ENCODE peak calls at places on chromosome 3, in eight cellular contexts. One of them, this sample, is unnamed.

GRCh38 chr3:75001330-75001729 is 386.9 kb upstream of the CNTN3 start:
- DNase-seq in heart right ventricle: no peak
- DNase-seq in mammary epithelial cell: peak; percentile 5
- DNase-seq in MCF 10A: peak; percentile 25
- DNase-seq in mesothelial cell of epicardium: no peak
- DNase-seq in retinal pigment epithelial cell: no peak
- DNase-seq in uterus: no peak
- DNase-seq in cardiac muscle cell: peak; percentile 6
- DNase-seq in this sample: no peak

GRCh38 chr3:87173776-87174175 is 53.3 kb upstream of the CHMP2B start:
- DNase-seq in mammary epithelial cell: no peak
- DNase-seq in uterus: no peak
- DNase-seq in MCF 10A: no peak
- DNase-seq in cardiac muscle cell: no peak
- DNase-seq in retinal pigment epithelial cell: no peak
- DNase-seq in mesothelial cell of epicardium: no peak
- DNase-seq in heart right ventricle: no peak
- DNase-seq in this sample: no peak

GRCh38 chr3:41265011-41265545 is 65.8 kb downstream of the CTNNB1 start:
- DNase-seq in heart right ventricle: no peak
- DNase-seq in retinal pigment epithelial cell: no peak
- DNase-seq in mesothelial cell of epicardium: no peak
- DNase-seq in mammary epithelial cell: no peak
- DNase-seq in uterus: no peak
- DNase-seq in MCF 10A: peak; percentile 70
- DNase-seq in cardiac muscle cell: no peak
- DNase-seq in this sample: no peak

GRCh38 chr3:32440481-32441350 is 49.1 kb downstream of the CMTM7 start:
- DNase-seq in mammary epithelial cell: peak; percentile 83
- DNase-seq in mesothelial cell of epicardium: no peak
- DNase-seq in MCF 10A: peak; percentile 52
- DNase-seq in heart right ventricle: no peak
- DNase-seq in uterus: no peak
- DNase-seq in retinal pigment epithelial cell: no peak
- DNase-seq in cardiac muscle cell: no peak
- DNase-seq in this sample: no peak

GRCh38 chr3:68878322-68878721 is 54.0 kb downstream of the TAFA4 start:
- DNase-seq in retinal pigment epithelial cell: peak; percentile 0
- DNase-seq in cardiac muscle cell: peak; percentile 28
- DNase-seq in mammary epithelial cell: no peak
- DNase-seq in MCF 10A: peak; percentile 36
- DNase-seq in mesothelial cell of epicardium: no peak
- DNase-seq in heart right ventricle: no peak
- DNase-seq in uterus: no peak
- DNase-seq in this sample: no peak

GRCh38 chr3:101144080-101144479 is 150.9 kb upstream of the ABI3BP start:
- DNase-seq in uterus: no peak
- DNase-seq in retinal pigment epithelial cell: no peak
- DNase-seq in heart right ventricle: no peak
- DNase-seq in cardiac muscle cell: no peak
- DNase-seq in mesothelial cell of epicardium: no peak
- DNase-seq in mammary epithelial cell: no peak
- DNase-seq in MCF 10A: no peak
- DNase-seq in this sample: no peak

GRCh38 chr3:114213262-114213668 is 24.1 kb downstream of the ZNF80 start:
- DNase-seq in MCF 10A: no peak
- DNase-seq in mammary epithelial cell: no peak
- DNase-seq in cardiac muscle cell: no peak
- DNase-seq in retinal pigment epithelial cell: no peak
- DNase-seq in uterus: no peak
- DNase-seq in heart right ventricle: no peak
- DNase-seq in mesothelial cell of epicardium: no peak
- DNase-seq in this sample: no peak

GRCh38 chr3:184773341-184774186 is 38.4 kb upstream of the VPS8 start:
- DNase-seq in heart right ventricle: peak; percentile 30
- DNase-seq in mammary epithelial cell: no peak
- DNase-seq in retinal pigment epithelial cell: no peak
- DNase-seq in MCF 10A: no peak
- DNase-seq in uterus: peak; percentile 47
- DNase-seq in mesothelial cell of epicardium: no peak
- DNase-seq in cardiac muscle cell: peak; percentile 81
- DNase-seq in this sample: no peak

GRCh38 chr3:106457278-106458210 is 588.7 kb upstream of the CBLB start:
- DNase-seq in heart right ventricle: peak; percentile 37
- DNase-seq in mammary epithelial cell: peak; percentile 88
- DNase-seq in uterus: no peak
- DNase-seq in cardiac muscle cell: no peak
- DNase-seq in MCF 10A: peak; percentile 97
- DNase-seq in retinal pigment epithelial cell: peak; percentile 12
- DNase-seq in mesothelial cell of epicardium: no peak
- DNase-seq in this sample: no peak

GRCh38 chr3:51977449-51978142 is 2.7 kb downstream of the ABHD14A start:
- DNase-seq in uterus: no peak
- DNase-seq in cardiac muscle cell: no peak
- DNase-seq in mesothelial cell of epicardium: no peak
- DNase-seq in MCF 10A: no peak
- DNase-seq in heart right ventricle: no peak
- DNase-seq in mammary epithelial cell: peak; percentile 64
- DNase-seq in retinal pigment epithelial cell: no peak
- DNase-seq in this sample: no peak

GRCh38 chr3:94137377-94137776 is 74.5 kb downstream of the NSUN3 start:
- DNase-seq in mammary epithelial cell: no peak
- DNase-seq in cardiac muscle cell: no peak
- DNase-seq in heart right ventricle: no peak
- DNase-seq in retinal pigment epithelial cell: no peak
- DNase-seq in uterus: no peak
- DNase-seq in MCF 10A: no peak
- DNase-seq in mesothelial cell of epicardium: no peak
- DNase-seq in this sample: no peak

GRCh38 chr3:102189564-102190339 is 245.1 kb upstream of the ZPLD1 start:
- DNase-seq in retinal pigment epithelial cell: no peak
- DNase-seq in mammary epithelial cell: peak; percentile 87
- DNase-seq in heart right ventricle: no peak
- DNase-seq in mesothelial cell of epicardium: no peak
- DNase-seq in cardiac muscle cell: no peak
- DNase-seq in uterus: no peak
- DNase-seq in MCF 10A: no peak
- DNase-seq in this sample: no peak

GRCh38 chr3:150408232-150409124 is at the start of gene TSC22D2:
- DNase-seq in uterus: peak; percentile 90
- DNase-seq in mammary epithelial cell: peak; percentile 93
- DNase-seq in heart right ventricle: peak; percentile 91
- DNase-seq in cardiac muscle cell: peak; percentile 96
- DNase-seq in retinal pigment epithelial cell: peak; percentile 72
- DNase-seq in mesothelial cell of epicardium: peak; percentile 95
- DNase-seq in MCF 10A: peak; percentile 76
- DNase-seq in this sample: peak; percentile 97

GRCh38 chr3:96813134-96813819 is 1.1 kb upstream of the EPHA6 start:
- DNase-seq in uterus: peak; percentile 29
- DNase-seq in cardiac muscle cell: peak; percentile 87
- DNase-seq in heart right ventricle: peak; percentile 50
- DNase-seq in MCF 10A: peak; percentile 84
- DNase-seq in mammary epithelial cell: peak; percentile 57
- DNase-seq in retinal pigment epithelial cell: peak; percentile 48
- DNase-seq in mesothelial cell of epicardium: peak; percentile 70
- DNase-seq in this sample: peak; percentile 91

GRCh38 chr3:136883967-136884720 is 22.1 kb downstream of the NCK1 start:
- DNase-seq in MCF 10A: no peak
- DNase-seq in mammary epithelial cell: no peak
- DNase-seq in retinal pigment epithelial cell: no peak
- DNase-seq in heart right ventricle: no peak
- DNase-seq in cardiac muscle cell: no peak
- DNase-seq in mesothelial cell of epicardium: no peak
- DNase-seq in uterus: no peak
- DNase-seq in this sample: no peak

GRCh38 chr3:112806903-112807302 is 39.8 kb downstream of the CD200R1L start:
- DNase-seq in heart right ventricle: no peak
- DNase-seq in MCF 10A: no peak
- DNase-seq in mesothelial cell of epicardium: no peak
- DNase-seq in mammary epithelial cell: no peak
- DNase-seq in uterus: no peak
- DNase-seq in retinal pigment epithelial cell: no peak
- DNase-seq in cardiac muscle cell: no peak
- DNase-seq in this sample: no peak

GRCh38 chr3:189446959-189447560 is 184.1 kb upstream of the TP63 start:
- DNase-seq in heart right ventricle: no peak
- DNase-seq in cardiac muscle cell: no peak
- DNase-seq in retinal pigment epithelial cell: no peak
- DNase-seq in mammary epithelial cell: no peak
- DNase-seq in mesothelial cell of epicardium: no peak
- DNase-seq in MCF 10A: no peak
- DNase-seq in uterus: no peak
- DNase-seq in this sample: no peak

GRCh38 chr3:39013289-39013688 is 38.5 kb downstream of the SCN11A start:
- DNase-seq in heart right ventricle: peak; percentile 14
- DNase-seq in uterus: no peak
- DNase-seq in retinal pigment epithelial cell: no peak
- DNase-seq in mammary epithelial cell: peak; percentile 55
- DNase-seq in cardiac muscle cell: no peak
- DNase-seq in MCF 10A: no peak
- DNase-seq in mesothelial cell of epicardium: no peak
- DNase-seq in this sample: no peak

GRCh38 chr3:31105011-31105410 is 210.6 kb upstream of the GADL1 start:
- DNase-seq in MCF 10A: no peak
- DNase-seq in cardiac muscle cell: no peak
- DNase-seq in heart right ventricle: no peak
- DNase-seq in mammary epithelial cell: peak; percentile 12
- DNase-seq in mesothelial cell of epicardium: no peak
- DNase-seq in uterus: no peak
- DNase-seq in retinal pigment epithelial cell: no peak
- DNase-seq in this sample: no peak

GRCh38 chr3:138441742-138442141 is 7.3 kb downstream of the ESYT3 start:
- DNase-seq in mammary epithelial cell: no peak
- DNase-seq in heart right ventricle: no peak
- DNase-seq in mesothelial cell of epicardium: no peak
- DNase-seq in MCF 10A: peak; percentile 58
- DNase-seq in cardiac muscle cell: no peak
- DNase-seq in uterus: no peak
- DNase-seq in retinal pigment epithelial cell: no peak
- DNase-seq in this sample: no peak

GRCh38 chr3:8052599-8053185 is 448.9 kb upstream of the LMCD1 start:
- DNase-seq in heart right ventricle: peak; percentile 44
- DNase-seq in uterus: no peak
- DNase-seq in mammary epithelial cell: no peak
- DNase-seq in retinal pigment epithelial cell: no peak
- DNase-seq in MCF 10A: no peak
- DNase-seq in mesothelial cell of epicardium: no peak
- DNase-seq in cardiac muscle cell: no peak
- DNase-seq in this sample: no peak

GRCh38 chr3:8953336-8953735 is 9.9 kb downstream of the RAD18 start:
- DNase-seq in heart right ventricle: no peak
- DNase-seq in mesothelial cell of epicardium: no peak
- DNase-seq in uterus: no peak
- DNase-seq in mammary epithelial cell: no peak
- DNase-seq in retinal pigment epithelial cell: no peak
- DNase-seq in MCF 10A: no peak
- DNase-seq in cardiac muscle cell: no peak
- DNase-seq in this sample: no peak

GRCh38 chr3:152892446-152892845 is 57.5 kb downstream of the P2RY1 start:
- DNase-seq in mesothelial cell of epicardium: no peak
- DNase-seq in cardiac muscle cell: no peak
- DNase-seq in mammary epithelial cell: no peak
- DNase-seq in uterus: no peak
- DNase-seq in MCF 10A: no peak
- DNase-seq in retinal pigment epithelial cell: no peak
- DNase-seq in heart right ventricle: no peak
- DNase-seq in this sample: no peak

GRCh38 chr3:62405117-62405516 is 31.8 kb upstream of the FEZF2 start:
- DNase-seq in heart right ventricle: no peak
- DNase-seq in mammary epithelial cell: no peak
- DNase-seq in MCF 10A: no peak
- DNase-seq in mesothelial cell of epicardium: no peak
- DNase-seq in cardiac muscle cell: no peak
- DNase-seq in uterus: no peak
- DNase-seq in retinal pigment epithelial cell: no peak
- DNase-seq in this sample: no peak

GRCh38 chr3:150090877-150091276 is 120.2 kb upstream of the PFN2 start:
- DNase-seq in mesothelial cell of epicardium: no peak
- DNase-seq in uterus: no peak
- DNase-seq in retinal pigment epithelial cell: no peak
- DNase-seq in heart right ventricle: no peak
- DNase-seq in MCF 10A: no peak
- DNase-seq in cardiac muscle cell: no peak
- DNase-seq in mammary epithelial cell: no peak
- DNase-seq in this sample: no peak

GRCh38 chr3:172084871-172085556 is 45.6 kb downstream of the FNDC3B start:
- DNase-seq in heart right ventricle: no peak
- DNase-seq in retinal pigment epithelial cell: no peak
- DNase-seq in cardiac muscle cell: no peak
- DNase-seq in MCF 10A: no peak
- DNase-seq in uterus: no peak
- DNase-seq in mammary epithelial cell: no peak
- DNase-seq in mesothelial cell of epicardium: no peak
- DNase-seq in this sample: no peak
- TF ChIP-seq CTCF in heart right ventricle: no peak
- TF ChIP-seq CTCF in retinal pigment epithelial cell: no peak
- TF ChIP-seq CTCF in cardiac muscle cell: no peak
- TF ChIP-seq CTCF in MCF 10A: no peak
- TF ChIP-seq CTCF in uterus: no peak
- TF ChIP-seq CTCF in mammary epithelial cell: no peak
- TF ChIP-seq CTCF in mesothelial cell of epicardium: no peak
- TF ChIP-seq CTCF in this sample: no peak

DNA sequence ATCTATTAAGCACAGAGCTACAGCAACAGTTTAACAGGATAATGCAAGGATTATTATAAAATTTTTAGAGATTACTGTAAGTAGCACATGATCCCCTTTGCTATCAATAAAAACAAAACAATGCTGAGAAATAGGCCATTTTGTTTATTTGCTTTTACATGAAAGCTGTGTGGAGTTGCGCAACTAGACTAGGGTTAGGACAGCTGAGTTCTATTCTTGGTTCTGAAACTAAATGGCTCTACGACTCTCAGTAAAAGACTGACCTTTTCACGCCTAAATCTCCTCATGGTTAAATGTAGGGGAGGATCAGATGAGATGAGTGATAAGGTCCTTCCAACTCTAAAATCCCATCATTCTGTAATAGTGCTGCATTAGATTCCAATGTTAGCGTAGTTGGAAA is 25.0 kb downstream of the KCNMB2 start:
- DNase-seq in retinal pigment epithelial cell: no peak
- DNase-seq in cardiac muscle cell: no peak
- DNase-seq in MCF 10A: peak; percentile 21
- DNase-seq in mesothelial cell of epicardium: no peak
- DNase-seq in mammary epithelial cell: no peak
- DNase-seq in heart right ventricle: no peak
- DNase-seq in uterus: peak; percentile 21
- DNase-seq in this sample: no peak
- TF ChIP-seq CTCF in retinal pigment epithelial cell: no peak
- TF ChIP-seq CTCF in cardiac muscle cell: no peak
- TF ChIP-seq CTCF in MCF 10A: no peak
- TF ChIP-seq CTCF in mesothelial cell of epicardium: no peak
- TF ChIP-seq CTCF in mammary epithelial cell: no peak
- TF ChIP-seq CTCF in heart right ventricle: no peak
- TF ChIP-seq CTCF in uterus: no peak
- TF ChIP-seq CTCF in this sample: no peak

GRCh38 chr3:47610572-47610971 is 31.9 kb upstream of the CSPG5 start:
- DNase-seq in retinal pigment epithelial cell: no peak
- DNase-seq in uterus: no peak
- DNase-seq in MCF 10A: no peak
- DNase-seq in mesothelial cell of epicardium: no peak
- DNase-seq in cardiac muscle cell: no peak
- DNase-seq in heart right ventricle: no peak
- DNase-seq in mammary epithelial cell: no peak
- DNase-seq in this sample: no peak
- TF ChIP-seq CTCF in retinal pigment epithelial cell: no peak
- TF ChIP-seq CTCF in uterus: no peak
- TF ChIP-seq CTCF in MCF 10A: no peak
- TF ChIP-seq CTCF in mesothelial cell of epicardium: no peak
- TF ChIP-seq CTCF in cardiac muscle cell: no peak
- TF ChIP-seq CTCF in heart right ventricle: no peak
- TF ChIP-seq CTCF in mammary epithelial cell: no peak
- TF ChIP-seq CTCF in this sample: no peak

GRCh38 chr3:116306720-116307119 is 138.6 kb downstream of the LSAMP start:
- DNase-seq in uterus: no peak
- DNase-seq in cardiac muscle cell: no peak
- DNase-seq in MCF 10A: no peak
- DNase-seq in heart right ventricle: no peak
- DNase-seq in mesothelial cell of epicardium: no peak
- DNase-seq in retinal pigment epithelial cell: no peak
- DNase-seq in mammary epithelial cell: no peak
- DNase-seq in this sample: no peak
- TF ChIP-seq CTCF in uterus: no peak
- TF ChIP-seq CTCF in cardiac muscle cell: no peak
- TF ChIP-seq CTCF in MCF 10A: no peak
- TF ChIP-seq CTCF in heart right ventricle: no peak
- TF ChIP-seq CTCF in mesothelial cell of epicardium: no peak
- TF ChIP-seq CTCF in retinal pigment epithelial cell: peak; percentile 21
- TF ChIP-seq CTCF in mammary epithelial cell: no peak
- TF ChIP-seq CTCF in this sample: no peak

This sample was measured in glutamatergic neuron.